ENCODE peak calls at places on chromosomes 11 and 22, in ten cellular contexts. One of them, this sample, is unnamed. For H3K4me1, the result is how much of the 10 kb centered on the place peaks cover.

GRCh38 chr11:76335827-76336226 is 45.1 kb downstream of the THAP12 start:
- DNase-seq in transverse colon: no peak
- DNase-seq in endothelial cell of umbilical vein: no peak
- DNase-seq in stomach: no peak
- DNase-seq in breast epithelium: no peak
- DNase-seq in sigmoid colon: no peak
- DNase-seq in GM23338: no peak
- DNase-seq in suprapubic skin: no peak
- DNase-seq in H1: no peak
- DNase-seq in HepG2: no peak
- DNase-seq in this sample: peak

GRCh38 chr11:69352181-69352580 is 58.2 kb downstream of the MYEOV start:
- DNase-seq in GM23338: no peak
- DNase-seq in sigmoid colon: no peak
- DNase-seq in H1: no peak
- DNase-seq in endothelial cell of umbilical vein: peak
- DNase-seq in HepG2: no peak
- DNase-seq in breast epithelium: no peak
- DNase-seq in suprapubic skin: no peak
- DNase-seq in transverse colon: no peak
- DNase-seq in stomach: peak
- DNase-seq in this sample: peak

GRCh38 chr22:40332319-40332781 is 13.9 kb upstream of the ADSL start:
- DNase-seq in H1: no peak
- DNase-seq in HepG2: no peak
- DNase-seq in endothelial cell of umbilical vein: no peak
- DNase-seq in stomach: no peak
- DNase-seq in suprapubic skin: no peak
- DNase-seq in breast epithelium: no peak
- DNase-seq in sigmoid colon: no peak
- DNase-seq in GM23338: no peak
- DNase-seq in transverse colon: no peak
- DNase-seq in this sample: no peak

GRCh38 chr11:130677486-130678153 is 229.2 kb downstream of the ADAMTS15 start:
- DNase-seq in stomach: no peak
- DNase-seq in suprapubic skin: no peak
- DNase-seq in HepG2: peak
- DNase-seq in H1: peak
- DNase-seq in sigmoid colon: no peak
- DNase-seq in breast epithelium: no peak
- DNase-seq in transverse colon: no peak
- DNase-seq in endothelial cell of umbilical vein: no peak
- DNase-seq in GM23338: peak
- DNase-seq in this sample: no peak

GRCh38 chr22:42202669-42203068 is 67.8 kb downstream of the TCF20 start:
- DNase-seq in HepG2: no peak
- DNase-seq in sigmoid colon: no peak
- DNase-seq in stomach: no peak
- DNase-seq in breast epithelium: no peak
- DNase-seq in transverse colon: no peak
- DNase-seq in H1: no peak
- DNase-seq in endothelial cell of umbilical vein: no peak
- DNase-seq in GM23338: no peak
- DNase-seq in suprapubic skin: no peak
- DNase-seq in this sample: no peak

GRCh38 chr11:64004590-64004984 is 18.3 kb downstream of the OTUB1 start:
- DNase-seq in sigmoid colon: no peak
- DNase-seq in HepG2: no peak
- DNase-seq in suprapubic skin: no peak
- DNase-seq in H1: no peak
- DNase-seq in breast epithelium: no peak
- DNase-seq in GM23338: no peak
- DNase-seq in transverse colon: no peak
- DNase-seq in endothelial cell of umbilical vein: no peak
- DNase-seq in stomach: no peak
- DNase-seq in this sample: no peak

GRCh38 chr11:132082566-132082965 is 712.2 kb downstream of the NTM start:
- DNase-seq in breast epithelium: no peak
- DNase-seq in suprapubic skin: no peak
- DNase-seq in GM23338: no peak
- DNase-seq in H1: no peak
- DNase-seq in transverse colon: no peak
- DNase-seq in endothelial cell of umbilical vein: no peak
- DNase-seq in stomach: no peak
- DNase-seq in sigmoid colon: no peak
- DNase-seq in HepG2: no peak
- DNase-seq in this sample: no peak

GRCh38 chr11:86176165-86176884 is 68.2 kb upstream of the EED start:
- DNase-seq in sigmoid colon: no peak
- DNase-seq in suprapubic skin: no peak
- DNase-seq in HepG2: peak
- DNase-seq in endothelial cell of umbilical vein: peak
- DNase-seq in breast epithelium: no peak
- DNase-seq in transverse colon: no peak
- DNase-seq in H1: no peak
- DNase-seq in stomach: no peak
- DNase-seq in GM23338: no peak
- DNase-seq in this sample: no peak

DNA sequence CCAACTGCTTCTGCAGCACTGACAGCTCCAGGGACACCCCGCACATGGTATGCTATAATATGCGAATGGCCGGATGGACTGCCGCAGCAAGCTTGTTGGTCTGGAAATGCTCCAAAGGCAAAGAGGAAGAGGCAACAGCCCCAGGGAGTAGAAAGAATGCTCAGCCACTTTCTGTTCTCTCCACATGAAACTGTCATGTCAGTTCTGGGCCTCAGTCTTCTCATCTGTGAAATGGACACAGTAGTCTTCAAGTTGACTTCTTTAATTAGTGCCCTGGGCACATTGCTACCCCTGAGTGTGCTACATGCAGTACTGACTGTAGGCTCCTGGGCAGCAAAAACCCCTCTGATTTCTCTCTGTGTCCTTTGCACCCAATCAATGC is 19.9 kb downstream of the IL10RA start:
- DNase-seq in GM23338: no peak
- DNase-seq in stomach: no peak
- DNase-seq in transverse colon: no peak
- DNase-seq in endothelial cell of umbilical vein: no peak
- DNase-seq in breast epithelium: no peak
- DNase-seq in sigmoid colon: no peak
- DNase-seq in suprapubic skin: peak
- DNase-seq in H1: peak
- DNase-seq in HepG2: no peak
- DNase-seq in this sample: no peak
- H3K4me1 ChIP-seq in GM23338: under half
- H3K4me1 ChIP-seq in stomach: under half
- H3K4me1 ChIP-seq in transverse colon: under half
- H3K4me1 ChIP-seq in endothelial cell of umbilical vein: under half
- H3K4me1 ChIP-seq in breast epithelium: under half
- H3K4me1 ChIP-seq in sigmoid colon: under half
- H3K4me1 ChIP-seq in suprapubic skin: under half
- H3K4me1 ChIP-seq in H1: under half
- H3K4me1 ChIP-seq in HepG2: under half
- H3K4me1 ChIP-seq in this sample: under half

GRCh38 chr11:72070486-72070885 is 9.9 kb downstream of the NUMA1 start:
- DNase-seq in sigmoid colon: no peak
- DNase-seq in endothelial cell of umbilical vein: no peak
- DNase-seq in stomach: no peak
- DNase-seq in HepG2: no peak
- DNase-seq in H1: no peak
- DNase-seq in transverse colon: no peak
- DNase-seq in breast epithelium: no peak
- DNase-seq in GM23338: no peak
- DNase-seq in suprapubic skin: no peak
- DNase-seq in this sample: no peak

GRCh38 chr11:72078477-72078876 is 1.9 kb downstream of the NUMA1 start:
- DNase-seq in stomach: no peak
- DNase-seq in transverse colon: no peak
- DNase-seq in suprapubic skin: no peak
- DNase-seq in GM23338: no peak
- DNase-seq in breast epithelium: no peak
- DNase-seq in HepG2: no peak
- DNase-seq in sigmoid colon: no peak
- DNase-seq in endothelial cell of umbilical vein: no peak
- DNase-seq in H1: no peak
- DNase-seq in this sample: no peak

GRCh38 chr11:72075756-72076155 is 4.6 kb downstream of the NUMA1 start:
- DNase-seq in transverse colon: no peak
- DNase-seq in GM23338: no peak
- DNase-seq in stomach: no peak
- DNase-seq in HepG2: no peak
- DNase-seq in endothelial cell of umbilical vein: no peak
- DNase-seq in sigmoid colon: no peak
- DNase-seq in breast epithelium: no peak
- DNase-seq in H1: no peak
- DNase-seq in suprapubic skin: no peak
- DNase-seq in this sample: no peak

GRCh38 chr11:72072348-72072747 is 8.0 kb downstream of the NUMA1 start:
- DNase-seq in sigmoid colon: no peak
- DNase-seq in GM23338: peak
- DNase-seq in transverse colon: no peak
- DNase-seq in H1: no peak
- DNase-seq in HepG2: peak
- DNase-seq in stomach: no peak
- DNase-seq in breast epithelium: no peak
- DNase-seq in suprapubic skin: no peak
- DNase-seq in endothelial cell of umbilical vein: peak
- DNase-seq in this sample: no peak

GRCh38 chr11:72075109-72075508 is 5.2 kb downstream of the NUMA1 start:
- DNase-seq in stomach: no peak
- DNase-seq in breast epithelium: no peak
- DNase-seq in endothelial cell of umbilical vein: no peak
- DNase-seq in GM23338: peak
- DNase-seq in HepG2: no peak
- DNase-seq in H1: no peak
- DNase-seq in sigmoid colon: no peak
- DNase-seq in transverse colon: no peak
- DNase-seq in suprapubic skin: no peak
- DNase-seq in this sample: no peak
- H3K27ac ChIP-seq in stomach: peak
- H3K27ac ChIP-seq in breast epithelium: no peak
- H3K27ac ChIP-seq in endothelial cell of umbilical vein: no peak
- H3K27ac ChIP-seq in GM23338: no peak
- H3K27ac ChIP-seq in HepG2: peak
- H3K27ac ChIP-seq in H1: no peak
- H3K27ac ChIP-seq in sigmoid colon: no peak
- H3K27ac ChIP-seq in transverse colon: no peak
- H3K27ac ChIP-seq in suprapubic skin: no peak
- H3K27ac ChIP-seq in this sample: no peak

GRCh38 chr22:46684706-46685105 is 53.3 kb downstream of the CERK start:
- DNase-seq in stomach: peak
- DNase-seq in sigmoid colon: no peak
- DNase-seq in endothelial cell of umbilical vein: no peak
- DNase-seq in breast epithelium: no peak
- DNase-seq in HepG2: no peak
- DNase-seq in H1: no peak
- DNase-seq in GM23338: no peak
- DNase-seq in transverse colon: peak
- DNase-seq in suprapubic skin: no peak
- DNase-seq in this sample: no peak

GRCh38 chr22:46681010-46681409 is 57.0 kb downstream of the CERK start:
- DNase-seq in stomach: no peak
- DNase-seq in breast epithelium: no peak
- DNase-seq in HepG2: peak
- DNase-seq in GM23338: peak
- DNase-seq in sigmoid colon: no peak
- DNase-seq in H1: peak
- DNase-seq in endothelial cell of umbilical vein: no peak
- DNase-seq in suprapubic skin: no peak
- DNase-seq in transverse colon: no peak
- DNase-seq in this sample: no peak

GRCh38 chr22:46678785-46679700 is 58.9 kb downstream of the GRAMD4 start:
- DNase-seq in GM23338: no peak
- DNase-seq in breast epithelium: no peak
- DNase-seq in HepG2: no peak
- DNase-seq in stomach: no peak
- DNase-seq in transverse colon: no peak
- DNase-seq in suprapubic skin: no peak
- DNase-seq in endothelial cell of umbilical vein: no peak
- DNase-seq in H1: no peak
- DNase-seq in sigmoid colon: no peak
- DNase-seq in this sample: no peak

GRCh38 chr22:46679711-46680269 is 58.3 kb downstream of the CERK start:
- DNase-seq in GM23338: no peak
- DNase-seq in endothelial cell of umbilical vein: no peak
- DNase-seq in H1: no peak
- DNase-seq in breast epithelium: no peak
- DNase-seq in suprapubic skin: no peak
- DNase-seq in sigmoid colon: no peak
- DNase-seq in HepG2: no peak
- DNase-seq in stomach: no peak
- DNase-seq in transverse colon: no peak
- DNase-seq in this sample: no peak

GRCh38 chr22:46682011-46682731 is 55.9 kb downstream of the CERK start:
- DNase-seq in H1: no peak
- DNase-seq in suprapubic skin: no peak
- DNase-seq in stomach: no peak
- DNase-seq in GM23338: no peak
- DNase-seq in transverse colon: no peak
- DNase-seq in HepG2: no peak
- DNase-seq in breast epithelium: no peak
- DNase-seq in sigmoid colon: no peak
- DNase-seq in endothelial cell of umbilical vein: no peak
- DNase-seq in this sample: no peak
- TF ChIP-seq POLR2AphosphoS5 in H1: no peak
- TF ChIP-seq POLR2AphosphoS5 in suprapubic skin: no peak
- TF ChIP-seq POLR2AphosphoS5 in stomach: no peak
- TF ChIP-seq POLR2AphosphoS5 in GM23338: no peak
- TF ChIP-seq POLR2AphosphoS5 in transverse colon: no peak
- TF ChIP-seq POLR2AphosphoS5 in HepG2: no peak
- TF ChIP-seq POLR2AphosphoS5 in breast epithelium: no peak
- TF ChIP-seq POLR2AphosphoS5 in sigmoid colon: no peak
- TF ChIP-seq POLR2AphosphoS5 in endothelial cell of umbilical vein: peak
- TF ChIP-seq POLR2AphosphoS5 in this sample: no peak

DNA sequence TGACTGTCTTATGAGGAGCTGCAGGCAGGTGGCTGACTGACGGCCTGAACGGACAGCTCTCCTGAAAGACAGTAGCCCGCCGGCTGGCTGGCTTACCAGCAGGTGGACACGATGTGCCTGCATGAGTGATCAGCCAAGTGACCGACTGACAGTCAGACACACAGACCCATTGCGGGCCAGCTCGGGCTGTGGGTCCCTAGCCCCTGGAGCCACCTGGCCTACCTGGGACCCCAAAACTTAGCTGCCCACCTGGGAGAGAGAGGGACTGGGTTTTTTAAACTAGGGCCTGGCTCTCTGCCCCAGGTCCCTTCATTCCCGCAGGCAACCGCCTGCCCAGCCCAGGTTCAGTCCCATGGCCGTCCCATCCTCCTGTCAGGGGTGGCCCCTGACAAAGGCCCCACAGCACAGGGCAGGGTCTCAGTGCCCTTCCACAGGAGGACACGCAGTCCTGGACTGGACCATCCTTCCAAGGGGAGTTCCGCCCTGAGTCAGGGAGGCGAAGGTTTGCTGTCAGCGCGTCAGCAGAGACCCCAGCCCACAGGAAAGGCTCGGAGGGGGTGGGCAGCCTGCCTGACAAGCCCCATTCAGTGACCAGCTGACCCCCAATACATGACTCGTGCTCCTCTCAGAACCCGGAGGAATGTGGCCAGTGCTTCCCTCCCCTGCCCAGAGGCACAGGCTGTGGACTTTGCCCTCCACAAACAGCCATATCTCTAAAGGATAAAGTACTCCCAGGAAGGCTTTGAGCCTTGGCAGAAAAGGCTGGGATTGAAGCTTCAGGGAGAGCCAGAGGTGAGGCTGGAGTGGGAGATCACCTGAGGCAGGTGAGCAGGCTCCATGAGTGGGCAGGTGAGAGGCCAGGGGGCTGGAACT is 8.4 kb downstream of the SLCO2B1 start:
- DNase-seq in stomach: peak
- DNase-seq in breast epithelium: no peak
- DNase-seq in sigmoid colon: no peak
- DNase-seq in endothelial cell of umbilical vein: no peak
- DNase-seq in HepG2: peak
- DNase-seq in GM23338: peak
- DNase-seq in H1: no peak
- DNase-seq in transverse colon: peak
- DNase-seq in suprapubic skin: no peak
- DNase-seq in this sample: no peak
- H3K4me1 ChIP-seq in stomach: half or more
- H3K4me1 ChIP-seq in breast epithelium: under half
- H3K4me1 ChIP-seq in sigmoid colon: under half
- H3K4me1 ChIP-seq in endothelial cell of umbilical vein: under half
- H3K4me1 ChIP-seq in HepG2: half or more
- H3K4me1 ChIP-seq in GM23338: under half
- H3K4me1 ChIP-seq in H1: under half
- H3K4me1 ChIP-seq in transverse colon: half or more
- H3K4me1 ChIP-seq in suprapubic skin: under half
- H3K4me1 ChIP-seq in this sample: under half

This sample was measured in vagina.